ENCODE peak calls at places on chromosomes 12 and 14, in nine cellular contexts. G is AG10803, I is prostate gland, F is stomach, C is MM.1S, U is CD14-positive monocyte, N is fibroblast of mammary gland, V is B cell, J is progenitor cell of endocrine pancreas. R is an unnamed sample.

GRCh38 chr12:124625867-124626675 is 58.7 kb upstream of the NCOR2 start:
- DNase-seq in G (peak), I (peak), F (peak), C (no peak), U (peak), N (peak), V (no peak), J (no peak), R (no peak)

GRCh38 chr14:35046751-35047536 is 872 bp downstream of the FAM177A1 start:
- DNase-seq in G (no peak), I (peak), F (peak), C (peak), U (peak), N (peak), V (no peak), J (no peak), R (no peak)

GRCh38 chr12:111453071-111453989 is 47.6 kb downstream of the SH2B3 start:
- DNase-seq in G (no peak), I (no peak), F (peak), C (no peak), U (no peak), N (no peak), V (no peak), J (no peak), R (no peak)

GRCh38 chr12:109162551-109162950 is 46.2 kb downstream of the ACACB start:
- DNase-seq in G (no peak), I (no peak), F (no peak), C (no peak), U (no peak), N (no peak), V (no peak), J (no peak), R (no peak)

GRCh38 chr14:76500480-76500879 is 124.5 kb downstream of the ESRRB start:
- DNase-seq in G (peak), I (no peak), F (no peak), C (no peak), U (peak), N (no peak), V (no peak), J (no peak), R (no peak)

GRCh38 chr14:103014466-103015319 is 42.7 kb downstream of the CDC42BPB start:
- DNase-seq in G (peak), I (no peak), F (no peak), C (no peak), U (no peak), N (peak), V (no peak), J (no peak), R (no peak)

GRCh38 chr14:102238131-102238530 is 66.8 kb downstream of the MOK start:
- DNase-seq in G (no peak), I (no peak), F (no peak), C (no peak), U (no peak), N (no peak), V (no peak), J (no peak), R (no peak)

GRCh38 chr14:32709072-32709471 is 229.6 kb upstream of the NPAS3 start:
- DNase-seq in G (peak), I (peak), F (no peak), C (no peak), U (no peak), N (peak), V (no peak), J (no peak), R (no peak)

GRCh38 chr12:67592228-67593011 is 56.1 kb upstream of the DYRK2 start:
- DNase-seq in G (peak), I (peak), F (no peak), C (peak), U (no peak), N (peak), V (peak), J (no peak), R (peak)

GRCh38 chr12:109389146-109389545 is 41.4 kb downstream of the MYO1H start:
- DNase-seq in G (no peak), I (no peak), F (no peak), C (peak), U (no peak), N (no peak), V (no peak), J (no peak), R (no peak)

GRCh38 chr12:124174949-124175348 is 119.9 kb upstream of the RFLNA start:
- DNase-seq in G (peak), I (no peak), F (no peak), C (no peak), U (no peak), N (no peak), V (no peak), J (no peak), R (no peak)

GRCh38 chr12:5723071-5723470 is 222.0 kb downstream of the ANO2 start:
- DNase-seq in G (no peak), I (no peak), F (no peak), C (no peak), U (no peak), N (no peak), V (no peak), J (no peak), R (no peak)

GRCh38 chr12:8950702-8951478 is 1.4 kb upstream of the M6PR start:
- DNase-seq in G (no peak), I (no peak), F (no peak), C (peak), U (no peak), N (no peak), V (peak), J (no peak), R (no peak)

GRCh38 chr12:52916225-52916624 is 11.3 kb upstream of the KRT8 start:
- DNase-seq in G (no peak), I (no peak), F (no peak), C (no peak), U (no peak), N (no peak), V (no peak), J (no peak), R (no peak)

GRCh38 chr12:115407723-115408122 is 723.7 kb upstream of the TBX3 start:
- DNase-seq in G (no peak), I (no peak), F (no peak), C (no peak), U (no peak), N (no peak), V (no peak), J (no peak), R (no peak)

GRCh38 chr12:91877461-91878230 is 268.0 kb downstream of the BTG1 start:
- DNase-seq in G (no peak), I (no peak), F (no peak), C (no peak), U (no peak), N (no peak), V (peak), J (no peak), R (no peak)

GRCh38 chr12:121580959-121581680 is at the start of gene KDM2B:
- DNase-seq in G (peak), I (peak), F (peak), C (no peak), U (no peak), N (peak), V (no peak), J (no peak), R (no peak)

GRCh38 chr12:58104443-58104842 is 163.1 kb downstream of the ATP23 start:
- DNase-seq in G (no peak), I (no peak), F (no peak), C (no peak), U (no peak), N (no peak), V (no peak), J (no peak), R (no peak)

GRCh38 chr12:115464008-115464672 is 780.2 kb upstream of the TBX3 start:
- DNase-seq in G (no peak), I (peak), F (no peak), C (no peak), U (no peak), N (no peak), V (no peak), J (no peak), R (no peak)

GRCh38 chr12:65335021-65335714 is 56.7 kb downstream of the MSRB3 start:
- DNase-seq in G (peak), I (no peak), F (no peak), C (no peak), U (no peak), N (peak), V (no peak), J (no peak), R (no peak)

GRCh38 chr14:60064491-60065072 is 27.1 kb upstream of the PCNX4 start:
- DNase-seq in G (peak), I (no peak), F (no peak), C (peak), U (no peak), N (peak), V (peak), J (no peak), R (peak)

GRCh38 chr14:102980409-102980810 is 57.9 kb downstream of the AMN start:
- DNase-seq in G (peak), I (no peak), F (no peak), C (no peak), U (no peak), N (peak), V (no peak), J (no peak), R (no peak)

GRCh38 chr14:94136575-94137331 is 7.3 kb upstream of the IFI27L2 start:
- DNase-seq in G (peak), I (peak), F (peak), C (peak), U (peak), N (peak), V (peak), J (peak), R (peak)

GRCh38 chr12:122336015-122336946 is 70.0 kb upstream of the VPS33A start:
- DNase-seq in G (peak), I (no peak), F (no peak), C (no peak), U (no peak), N (peak), V (peak), J (no peak), R (peak)

GRCh38 chr12:13288501-13288900 is 92.0 kb downstream of the EMP1 start:
- DNase-seq in G (peak), I (no peak), F (no peak), C (no peak), U (no peak), N (peak), V (no peak), J (no peak), R (no peak)
- TF ChIP-seq CTCF in G (no peak), I (no peak), F (no peak), C (no peak), U (no peak), N (no peak), V (no peak), J (no peak), R (no peak)

DNA sequence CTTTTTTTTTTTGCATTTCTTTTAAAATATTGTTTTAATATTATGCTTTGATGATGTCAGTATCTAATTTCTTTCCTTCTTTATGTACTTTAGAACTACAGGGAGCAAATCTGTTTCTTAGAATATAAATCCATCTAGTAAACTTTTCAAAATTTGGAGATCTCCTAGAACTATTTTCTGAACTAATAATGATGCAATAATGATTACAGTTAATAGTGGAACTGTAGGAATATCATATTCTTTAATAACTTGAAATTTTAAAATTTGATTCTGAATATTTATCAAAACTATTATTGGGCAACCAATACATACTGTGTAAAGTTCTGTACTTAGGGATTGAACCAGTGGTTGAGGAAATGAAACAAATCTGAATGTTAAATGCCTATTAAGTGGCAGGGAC is 23.1 kb upstream of the PMCH start:
- DNase-seq in G (no peak), I (no peak), F (no peak), C (no peak), U (no peak), N (no peak), V (no peak), J (no peak), R (no peak)
- TF ChIP-seq CTCF in G (no peak), I (no peak), F (no peak), C (no peak), U (no peak), N (no peak), V (no peak), J (no peak), R (no peak)

GRCh38 chr14:19873178-19873577 is 1.8 kb upstream of the OR4K2 start:
- DNase-seq in G (no peak), I (no peak), F (no peak), C (no peak), U (no peak), N (no peak), V (no peak), J (no peak), R (no peak)

GRCh38 chr14:19874842-19875241 is at the start of gene OR4K2:
- DNase-seq in G (no peak), I (no peak), F (no peak), C (no peak), U (no peak), N (no peak), V (no peak), J (no peak), R (no peak)

DNA sequence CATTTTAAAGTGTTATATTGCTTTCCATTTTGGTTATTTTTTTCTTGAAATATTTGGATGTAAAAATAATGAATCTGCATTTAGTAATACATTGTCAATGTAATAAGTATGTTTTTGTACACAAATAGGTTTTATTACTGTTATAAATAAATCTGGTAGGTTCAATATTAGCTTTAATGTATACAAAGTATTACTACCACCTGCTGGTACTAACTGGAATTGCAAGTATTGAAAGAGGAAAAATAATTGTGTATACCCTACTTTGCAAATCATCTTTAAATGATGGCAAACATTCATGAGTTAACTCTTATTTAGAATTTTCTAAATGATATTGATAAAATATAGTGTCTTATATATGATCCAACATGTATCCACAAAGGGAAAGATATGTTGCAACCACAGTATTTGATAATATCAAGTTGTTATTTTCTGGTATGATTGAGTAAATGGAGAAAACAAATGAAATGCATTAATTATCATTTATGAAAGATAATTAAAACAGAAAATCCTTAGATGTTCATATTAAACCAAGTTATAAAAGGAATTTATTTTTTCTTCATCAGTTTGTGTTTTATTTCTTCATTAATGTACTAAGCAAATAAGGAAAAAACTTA is 3.2 kb downstream of the OR4K2 start:
- DNase-seq in G (no peak), I (no peak), F (no peak), C (peak), U (no peak), N (peak), V (peak), J (no peak), R (peak)
- TF ChIP-seq CTCF in G (peak), I (no peak), F (peak), C (peak), U (peak), N (peak), V (peak), J (peak), R (peak)

GRCh38 chr14:90116444-90116843 is 54.6 kb downstream of the KCNK13 start:
- DNase-seq in G (no peak), I (no peak), F (no peak), C (no peak), U (no peak), N (no peak), V (no peak), J (no peak), R (no peak)

GRCh38 chr14:90109858-90110257 is 48.1 kb downstream of the KCNK13 start:
- DNase-seq in G (no peak), I (no peak), F (no peak), C (no peak), U (no peak), N (no peak), V (no peak), J (no peak), R (no peak)

GRCh38 chr14:90111895-90112534 is 50.2 kb downstream of the KCNK13 start:
- DNase-seq in G (peak), I (no peak), F (no peak), C (no peak), U (no peak), N (peak), V (no peak), J (no peak), R (no peak)

GRCh38 chr14:90115780-90116179 is 54.0 kb downstream of the KCNK13 start:
- DNase-seq in G (no peak), I (no peak), F (no peak), C (no peak), U (no peak), N (no peak), V (no peak), J (no peak), R (no peak)

GRCh38 chr14:90114554-90114953 is 52.8 kb downstream of the KCNK13 start:
- DNase-seq in G (no peak), I (no peak), F (no peak), C (no peak), U (no peak), N (no peak), V (no peak), J (no peak), R (no peak)
- TF ChIP-seq CTCF in G (no peak), I (no peak), F (no peak), C (no peak), U (no peak), N (peak), V (no peak), J (peak), R (no peak)

GRCh38 chr14:22112004-22112403 is 438.4 kb upstream of the OR4E1 start:
- DNase-seq in G (no peak), I (no peak), F (no peak), C (no peak), U (no peak), N (peak), V (peak), J (peak), R (peak)
- TF ChIP-seq CTCF in G (peak), I (no peak), F (no peak), C (peak), U (peak), N (peak), V (peak), J (peak), R (peak)

GRCh38 chr14:85701763-85702162 is 171.8 kb downstream of the FLRT2 start:
- DNase-seq in G (no peak), I (no peak), F (no peak), C (peak), U (no peak), N (no peak), V (no peak), J (no peak), R (no peak)

GRCh38 chr14:85701116-85701515 is 171.2 kb downstream of the FLRT2 start:
- DNase-seq in G (no peak), I (no peak), F (no peak), C (peak), U (no peak), N (no peak), V (no peak), J (no peak), R (no peak)

GRCh38 chr14:85702937-85703336 is 173.0 kb downstream of the FLRT2 start:
- DNase-seq in G (peak), I (no peak), F (no peak), C (peak), U (no peak), N (peak), V (no peak), J (no peak), R (no peak)

DNA sequence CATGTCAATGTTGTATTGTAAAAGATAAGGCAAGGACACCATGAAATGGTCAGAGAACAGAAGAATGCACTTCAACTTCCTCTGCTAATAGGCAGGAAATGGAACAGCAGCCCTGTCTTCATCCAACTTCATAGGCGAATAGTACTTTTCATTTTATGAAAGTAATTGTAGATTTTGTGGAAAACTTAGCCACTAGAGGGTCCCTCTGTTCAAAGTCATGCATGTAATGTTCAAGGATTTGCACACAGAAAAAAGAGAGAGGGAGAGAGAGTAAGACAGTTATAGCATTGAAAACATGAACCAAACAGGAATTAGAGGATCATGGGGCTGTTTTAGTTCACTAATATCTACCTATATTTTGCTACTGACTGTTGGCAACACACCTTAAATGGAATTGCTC is 172.2 kb downstream of the FLRT2 start:
- DNase-seq in G (no peak), I (no peak), F (no peak), C (no peak), U (no peak), N (peak), V (no peak), J (no peak), R (no peak)
- TF ChIP-seq CTCF in G (no peak), I (no peak), F (no peak), C (peak), U (no peak), N (peak), V (no peak), J (no peak), R (no peak)

R was measured in GM13976.